ENCODE peak calls at places on chromosomes 12 and 14, in seven cellular contexts. D is astrocyte of the cerebellum, R is RWPE1, L is lower leg skin, G is kidney, T is breast epithelium, B is body of pancreas. M is an unnamed sample.

GRCh38 chr12:116241157-116241772 is 36.2 kb downstream of the MED13L start:
- DNase-seq in D (no peak), R (peak; percentile 64), L (no peak), G (no peak), T (no peak), B (no peak), M (no peak)

GRCh38 chr12:49342914-49343731 is 3.6 kb upstream of the DNAJC22 start:
- DNase-seq in D (no peak), R (no peak), L (peak; percentile 86), G (peak; percentile 85), T (no peak), B (no peak), M (no peak)

GRCh38 chr14:101509730-101510371 is 51.4 kb upstream of the DIO3 start:
- DNase-seq in D (no peak), R (no peak), L (peak; percentile 75), G (peak; percentile 57), T (no peak), B (no peak), M (no peak)

GRCh38 chr14:76086636-76087035 is 65.1 kb upstream of the GPATCH2L start:
- DNase-seq in D (no peak), R (no peak), L (no peak), G (no peak), T (no peak), B (no peak), M (no peak)

GRCh38 chr12:48105321-48105866 is 485 bp downstream of the SENP1 start:
- DNase-seq in D (no peak), R (peak; percentile 32), L (peak; percentile 87), G (no peak), T (no peak), B (no peak), M (no peak)

GRCh38 chr14:63543826-63544320 is 696 bp upstream of the PPP2R5E start:
- DNase-seq in D (no peak), R (no peak), L (no peak), G (no peak), T (no peak), B (peak; percentile 17), M (peak; percentile 4)

GRCh38 chr14:55802986-55803431 is 223.0 kb downstream of the KTN1 start:
- DNase-seq in D (no peak), R (peak; percentile 67), L (no peak), G (no peak), T (no peak), B (no peak), M (peak; percentile 40)

GRCh38 chr14:90426031-90426540 is 29.3 kb downstream of the CALM1 start:
- DNase-seq in D (no peak), R (no peak), L (no peak), G (no peak), T (no peak), B (no peak), M (no peak)

GRCh38 chr12:27081668-27082091 is 698 bp downstream of the C12orf71 start:
- DNase-seq in D (no peak), R (peak; percentile 73), L (no peak), G (no peak), T (no peak), B (no peak), M (no peak)

GRCh38 chr12:65463082-65463481 is 184.6 kb downstream of the MSRB3 start:
- DNase-seq in D (no peak), R (no peak), L (no peak), G (no peak), T (no peak), B (no peak), M (no peak)

GRCh38 chr12:48198985-48199384 is 4.1 kb downstream of the OR10AD1 start:
- DNase-seq in D (no peak), R (no peak), L (no peak), G (no peak), T (no peak), B (no peak), M (no peak)

GRCh38 chr12:93275589-93275988 is 102.1 kb upstream of the NUDT4 start:
- DNase-seq in D (no peak), R (no peak), L (no peak), G (no peak), T (no peak), B (no peak), M (no peak)

GRCh38 chr12:30416631-30417030 is 279.0 kb downstream of the IPO8 start:
- DNase-seq in D (no peak), R (peak; percentile 32), L (no peak), G (no peak), T (no peak), B (no peak), M (no peak)

GRCh38 chr12:47121146-47121545 is 41.4 kb upstream of the AMIGO2 start:
- DNase-seq in D (no peak), R (peak; percentile 15), L (no peak), G (no peak), T (no peak), B (no peak), M (no peak)

GRCh38 chr12:69897744-69898143 is 72.7 kb downstream of the MYRFL start:
- DNase-seq in D (peak; percentile 97), R (peak; percentile 46), L (no peak), G (no peak), T (no peak), B (peak; percentile 20), M (peak; percentile 27)

GRCh38 chr12:124401563-124402180 is 106.8 kb downstream of the RFLNA start:
- DNase-seq in D (no peak), R (no peak), L (no peak), G (no peak), T (no peak), B (no peak), M (no peak)

GRCh38 chr12:33440477-33440876 is 858 bp upstream of the SYT10 start:
- DNase-seq in D (no peak), R (no peak), L (no peak), G (no peak), T (no peak), B (no peak), M (no peak)

GRCh38 chr12:33438025-33438772 is 1.4 kb downstream of the SYT10 start:
- DNase-seq in D (no peak), R (no peak), L (no peak), G (no peak), T (no peak), B (no peak), M (no peak)

GRCh38 chr12:33439587-33440011 is at the start of gene SYT10:
- DNase-seq in D (no peak), R (peak; percentile 7), L (no peak), G (peak; percentile 54), T (no peak), B (no peak), M (peak; percentile 30)

GRCh38 chr12:33437598-33437997 is 2.0 kb downstream of the SYT10 start:
- DNase-seq in D (no peak), R (no peak), L (no peak), G (no peak), T (no peak), B (no peak), M (no peak)

DNA sequence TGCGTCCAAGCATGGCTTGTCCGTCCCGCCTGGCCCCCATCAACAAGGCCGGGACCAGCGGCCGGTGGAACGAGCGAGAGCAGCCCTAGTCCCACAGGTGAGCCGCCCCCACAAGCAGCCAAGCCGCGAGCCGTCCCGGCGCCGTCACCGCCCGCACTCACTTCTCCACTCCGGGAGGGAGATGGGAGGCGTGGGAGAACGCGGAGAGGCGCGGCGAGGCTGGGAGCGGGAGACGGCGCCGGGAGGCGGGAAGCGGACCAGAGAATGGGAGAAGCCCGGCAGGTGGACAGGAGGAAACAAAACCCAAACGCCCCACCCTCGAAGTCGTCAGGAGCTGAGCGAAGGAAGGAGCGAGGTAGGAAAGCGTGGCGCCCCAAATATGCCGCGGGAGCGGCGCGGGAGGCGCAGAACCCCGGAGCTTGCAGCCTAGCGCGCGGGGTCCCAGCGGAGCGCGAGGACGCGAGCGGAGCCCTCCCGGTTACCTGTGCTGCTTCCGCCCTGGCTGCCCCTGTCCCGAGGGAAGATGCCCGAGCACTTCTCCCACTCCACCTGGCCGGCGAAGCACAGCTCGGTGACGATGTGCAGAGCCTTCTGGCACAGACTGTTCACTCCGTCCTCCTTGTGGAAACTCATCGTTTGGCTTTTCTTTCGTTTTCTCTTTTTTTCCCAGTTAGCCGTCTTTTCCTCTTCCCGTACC is 581 bp downstream of the SYT10 start:
- DNase-seq in D (no peak), R (peak; percentile 14), L (no peak), G (peak; percentile 72), T (no peak), B (no peak), M (peak; percentile 58)
- TF ChIP-seq CTCF in D (no peak), R (no peak), L (no peak), G (no peak), T (no peak), B (no peak), M (no peak)

DNA sequence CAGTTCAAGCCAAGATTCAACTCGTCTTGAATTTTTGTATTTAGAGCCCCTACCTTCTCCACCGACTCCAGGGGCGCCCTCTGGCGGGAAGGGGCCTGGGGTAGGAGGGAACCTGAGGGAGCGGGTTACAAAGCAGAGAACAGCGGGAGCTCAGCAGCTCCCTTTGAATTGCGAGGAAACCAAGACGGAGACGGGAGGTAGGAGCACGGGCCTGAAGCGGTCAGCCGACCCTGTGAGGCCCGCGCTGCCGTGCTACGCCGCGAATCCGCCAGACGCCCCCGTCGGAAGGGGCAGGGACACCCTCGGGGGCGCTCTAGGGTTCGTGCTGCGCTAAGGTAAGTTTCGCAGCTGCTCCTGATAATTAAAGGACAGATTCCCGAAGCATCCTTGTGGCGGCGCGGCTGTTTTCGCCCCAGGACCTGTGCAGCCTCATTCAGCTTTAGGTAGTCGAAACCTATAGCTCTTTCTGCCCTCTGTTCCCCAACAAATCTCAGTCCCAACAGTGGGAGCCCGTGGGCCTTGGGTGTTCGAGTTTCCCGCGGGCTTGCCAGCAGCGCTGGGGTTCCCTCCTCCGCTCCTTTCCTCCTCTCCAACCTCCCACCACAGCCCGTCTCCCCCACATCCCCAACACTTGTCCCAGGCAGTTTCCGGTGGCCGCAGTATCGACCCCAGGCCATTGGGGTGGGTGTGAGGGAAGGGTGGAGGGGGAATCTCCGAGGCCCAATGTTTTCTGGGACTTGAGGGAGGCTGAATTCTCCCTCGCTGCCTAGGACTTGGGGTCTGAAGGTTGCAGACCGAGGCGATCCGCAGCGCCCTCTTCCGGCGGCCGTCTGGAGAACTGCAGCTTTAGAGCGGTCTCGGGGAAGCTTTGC is 5.1 kb upstream of the NKX2-1 start:
- DNase-seq in D (no peak), R (no peak), L (no peak), G (no peak), T (no peak), B (peak; percentile 52), M (no peak)
- TF ChIP-seq CTCF in D (peak; percentile 33), R (peak; percentile 26), L (no peak), G (peak; percentile 35), T (peak; percentile 27), B (no peak), M (no peak)

GRCh38 chr14:34301107-34301734 is 160.8 kb downstream of the SPTSSA start:
- DNase-seq in D (peak; percentile 39), R (peak; percentile 37), L (no peak), G (no peak), T (no peak), B (no peak), M (peak; percentile 54)
- TF ChIP-seq CTCF in D (peak; percentile 63), R (peak; percentile 19), L (no peak), G (peak; percentile 62), T (peak; percentile 56), B (peak; percentile 33), M (peak; percentile 37)

DNA sequence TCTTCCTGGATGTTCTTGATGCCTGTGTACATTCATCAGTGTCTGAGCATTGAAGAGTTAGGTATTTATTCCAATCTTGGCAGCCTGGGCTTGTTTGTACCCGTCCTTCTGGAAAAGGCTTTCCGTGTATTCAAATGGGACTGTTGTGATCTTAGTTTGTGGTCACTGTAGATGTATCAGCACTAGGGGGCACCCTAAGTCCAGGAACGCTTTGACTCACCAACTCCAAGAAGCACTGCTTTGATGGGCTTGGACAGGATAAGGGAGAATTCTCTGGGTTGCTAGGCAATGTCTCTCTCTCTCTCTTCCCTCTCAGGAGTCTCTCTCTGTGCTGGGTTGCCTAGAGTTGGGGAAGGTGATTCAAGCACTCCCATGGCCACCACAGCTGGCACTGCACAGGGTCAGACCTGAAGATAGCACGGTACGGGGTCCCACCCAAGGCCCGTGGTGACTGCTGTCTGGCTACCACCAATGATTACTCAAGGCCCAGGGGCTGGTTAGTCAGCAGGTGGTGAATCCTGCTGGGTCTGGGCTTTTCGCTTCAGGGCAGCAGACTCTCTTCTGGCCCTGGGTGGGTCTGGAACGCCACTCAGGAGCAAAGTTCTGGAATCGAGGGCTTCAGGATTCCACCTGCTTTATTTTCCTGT is 211.1 kb upstream of the RGS6 start:
- DNase-seq in D (peak; percentile 74), R (peak; percentile 50), L (no peak), G (no peak), T (no peak), B (peak; percentile 30), M (peak; percentile 64)
- TF ChIP-seq CTCF in D (peak; percentile 75), R (no peak), L (no peak), G (peak; percentile 71), T (no peak), B (no peak), M (peak; percentile 36)

M was measured in Calu3.